ENCODE peak calls at places on chromosomes 1 and 21, in ten cellular contexts. R, F, K, C, X, Q, H, A, L and J are unnamed samples.

GRCh38 chr1:155168456-155169210 is 4.5 kb downstream of the KRTCAP2 start:
- DNase-seq in R (no peak), F (no peak), K (no peak), C (no peak), X (no peak), Q (no peak), H (no peak), A (no peak), L (no peak), J (peak)

GRCh38 chr1:44242761-44243160 is 29.5 kb downstream of the DMAP1 start:
- DNase-seq in R (no peak), F (no peak), K (no peak), C (no peak), X (no peak), Q (no peak), H (no peak), A (no peak), L (no peak), J (no peak)

GRCh38 chr21:43929217-43929971 is 64.4 kb downstream of the AGPAT3 start:
- DNase-seq in R (no peak), F (no peak), K (no peak), C (no peak), X (no peak), Q (no peak), H (no peak), A (no peak), L (no peak), J (no peak)

GRCh38 chr1:104906141-104906540 is 1156.4 kb downstream of the AMY1C start:
- DNase-seq in R (no peak), F (no peak), K (no peak), C (no peak), X (no peak), Q (no peak), H (no peak), A (no peak), L (no peak), J (no peak)

GRCh38 chr1:30888391-30888790 is 20.2 kb downstream of the SDC3 start:
- DNase-seq in R (no peak), F (no peak), K (no peak), C (peak), X (no peak), Q (peak), H (no peak), A (peak), L (peak), J (peak)

GRCh38 chr1:54813479-54814147 is 12.5 kb upstream of the TTC22 start:
- DNase-seq in R (no peak), F (no peak), K (no peak), C (no peak), X (no peak), Q (no peak), H (no peak), A (no peak), L (no peak), J (no peak)

GRCh38 chr1:189708674-189709073 is 769.0 kb downstream of the BRINP3 start:
- DNase-seq in R (no peak), F (no peak), K (peak), C (no peak), X (no peak), Q (peak), H (peak), A (no peak), L (no peak), J (no peak)

GRCh38 chr1:107867422-107867821 is 97.6 kb downstream of the VAV3 start:
- DNase-seq in R (no peak), F (no peak), K (no peak), C (no peak), X (no peak), Q (no peak), H (no peak), A (no peak), L (no peak), J (no peak)

GRCh38 chr1:226688852-226689251 is 50.2 kb downstream of the ITPKB start:
- DNase-seq in R (no peak), F (no peak), K (no peak), C (peak), X (no peak), Q (no peak), H (no peak), A (no peak), L (no peak), J (no peak)

GRCh38 chr1:225460737-225461532 is 33.1 kb upstream of the LBR start:
- DNase-seq in R (no peak), F (no peak), K (no peak), C (peak), X (no peak), Q (no peak), H (no peak), A (no peak), L (no peak), J (peak)

GRCh38 chr1:201190624-201191051 is at the start of gene IGFN1:
- DNase-seq in R (no peak), F (no peak), K (no peak), C (no peak), X (no peak), Q (no peak), H (no peak), A (no peak), L (no peak), J (no peak)

GRCh38 chr1:53246261-53247134 is 8.2 kb upstream of the MAGOH start:
- DNase-seq in R (no peak), F (no peak), K (no peak), C (no peak), X (no peak), Q (no peak), H (no peak), A (peak), L (no peak), J (no peak)

GRCh38 chr1:20494609-20495311 is 8.8 kb upstream of the CAMK2N1 start:
- DNase-seq in R (no peak), F (no peak), K (peak), C (no peak), X (no peak), Q (peak), H (no peak), A (peak), L (no peak), J (no peak)

GRCh38 chr1:153345187-153346066 is 3.2 kb downstream of the PGLYRP4 start:
- DNase-seq in R (no peak), F (no peak), K (no peak), C (no peak), X (no peak), Q (no peak), H (no peak), A (no peak), L (no peak), J (no peak)

GRCh38 chr1:44405804-44406743 is 1.0 kb downstream of the RNF220 start:
- DNase-seq in R (peak), F (no peak), K (no peak), C (no peak), X (no peak), Q (no peak), H (no peak), A (no peak), L (no peak), J (peak)

GRCh38 chr21:34187935-34188334 is 114.6 kb downstream of the MRPS6 start:
- DNase-seq in R (no peak), F (no peak), K (no peak), C (no peak), X (no peak), Q (peak), H (no peak), A (peak), L (peak), J (peak)

GRCh38 chr1:37765937-37766664 is 1.2 kb upstream of the EPHA10 start:
- DNase-seq in R (no peak), F (no peak), K (peak), C (no peak), X (no peak), Q (no peak), H (no peak), A (no peak), L (no peak), J (no peak)